ENCODE peak calls at places on chromosomes 3 and 15, in five cellular contexts. V is AG09309; A is Right ventricle myocardium superior; N is activated CD4-positive, alpha-beta T cell treated with anti-CD3 and anti-CD28 coated beads, Interleukin-2, amount 50 U/mL, for 4 hours; L is activated T-cell treated with anti-CD3 and anti-CD28 coated beads for 1 hour. D is an unnamed sample.

GRCh38 chr3:100073555-100074307 is 40.6 kb downstream of the FILIP1L start:
- DNase-seq in V (peak), A (peak), N (no peak), L (no peak), D (peak)

GRCh38 chr3:36362216-36362615 is 18.1 kb upstream of the STAC start:
- DNase-seq in V (no peak), A (no peak), N (no peak), L (no peak), D (no peak)

GRCh38 chr3:48528754-48529153 is 24.8 kb upstream of the SHISA5 start:
- DNase-seq in V (no peak), A (no peak), N (no peak), L (no peak), D (no peak)

GRCh38 chr3:62874398-62875102 is 666 bp downstream of the CADPS start:
- DNase-seq in V (no peak), A (no peak), N (no peak), L (no peak), D (no peak)

GRCh38 chr3:193590088-193590856 is 2.7 kb upstream of the OPA1 start:
- DNase-seq in V (no peak), A (no peak), N (no peak), L (no peak), D (peak)

GRCh38 chr3:55630280-55630920 is 143.3 kb upstream of the WNT5A start:
- DNase-seq in V (no peak), A (no peak), N (no peak), L (no peak), D (no peak)

GRCh38 chr3:126108689-126109075 is 24.8 kb upstream of the SLC41A3 start:
- DNase-seq in V (no peak), A (no peak), N (no peak), L (no peak), D (no peak)

GRCh38 chr15:67803299-67803698 is 22.0 kb upstream of the SKOR1 start:
- DNase-seq in V (no peak), A (no peak), N (no peak), L (no peak), D (no peak)

GRCh38 chr3:188780188-188781147 is 391.3 kb upstream of the TPRG1 start:
- DNase-seq in V (no peak), A (peak), N (no peak), L (no peak), D (peak)

GRCh38 chr3:10390641-10391373 is 69.9 kb upstream of the SEC13 start:
- DNase-seq in V (no peak), A (no peak), N (no peak), L (no peak), D (no peak)